ENCODE peak calls at places on chromosomes 2 and 18, in six cellular contexts. L, Z, E, V, C and P are unnamed samples.
A peak's percentile ranks its signal among the peaks of the same experiment; 100 is the strongest.

GRCh38 chr2:184597996-184598312 is 375 bp upstream of the ZNF804A start:
- DNase-seq in L (no peak), Z (no peak), E (no peak), V (no peak), C (no peak), P (no peak)

GRCh38 chr18:76482971-76483691 is 11.9 kb downstream of the ZNF516 start:
- DNase-seq in L (no peak), Z (no peak), E (no peak), V (no peak), C (no peak), P (no peak)

GRCh38 chr2:218301176-218301819 is 9.0 kb upstream of the TMBIM1 start:
- DNase-seq in L (peak; percentile 50), Z (peak; percentile 56), E (peak; percentile 91), V (peak; percentile 85), C (peak; percentile 88), P (peak; percentile 35)

GRCh38 chr18:58618822-58619553 is 9.9 kb downstream of the ALPK2 start:
- DNase-seq in L (no peak), Z (no peak), E (no peak), V (no peak), C (no peak), P (no peak)

GRCh38 chr2:95017308-95017630 is 8.2 kb upstream of the MAL start:
- DNase-seq in L (no peak), Z (no peak), E (no peak), V (no peak), C (no peak), P (no peak)

GRCh38 chr18:36181898-36182506 is 5.3 kb upstream of the MOCOS start:
- DNase-seq in L (no peak), Z (no peak), E (no peak), V (no peak), C (no peak), P (no peak)

GRCh38 chr2:205720451-205720902 is 38.2 kb downstream of the NRP2 start:
- DNase-seq in L (no peak), Z (no peak), E (no peak), V (no peak), C (no peak), P (no peak)

GRCh38 chr18:75408554-75409506 is 18.7 kb downstream of the SMIM21 start:
- DNase-seq in L (no peak), Z (no peak), E (no peak), V (no peak), C (no peak), P (no peak)

GRCh38 chr2:191670787-191671186 is 7.1 kb upstream of the NABP1 start:
- DNase-seq in L (no peak), Z (no peak), E (no peak), V (no peak), C (no peak), P (no peak)

GRCh38 chr18:40911582-40912254 is 1043.3 kb upstream of the PIK3C3 start:
- DNase-seq in L (no peak), Z (no peak), E (no peak), V (no peak), C (no peak), P (no peak)

GRCh38 chr2:162261032-162261945 is 18.0 kb upstream of the FAP start:
- DNase-seq in L (no peak), Z (peak; percentile 14), E (peak; percentile 69), V (peak; percentile 69), C (no peak), P (peak; percentile 43)

GRCh38 chr2:55550368-55551102 is 31.0 kb downstream of the CFAP36 start:
- DNase-seq in L (no peak), Z (no peak), E (no peak), V (no peak), C (no peak), P (peak; percentile 49)